ENCODE peak calls at places on chromosomes 4 and X, in seven cellular contexts. E is effector CD8-positive, alpha-beta T cell; N is stimulated activated CD8-positive, alpha-beta memory T cell treated with anti-CD3 and anti-CD28 coated beads, Interleukin-2, amount 100 ng/mL, for 1 hour; I is CD8-positive, alpha-beta T cell; H is kidney tubule cell; B is H7; O is activated CD4-positive, alpha-beta T cell treated with anti-CD3 and anti-CD28 coated beads, Interleukin-2, amount 50 U/mL, for 1 hour. U is an unnamed sample.

GRCh38 chrX:150363561-150364346 is 637 bp downstream of the MAMLD1 start:
- DNase-seq in E (no peak), N (no peak), I (no peak), H (peak), B (peak), O (no peak), U (no peak)

GRCh38 chr4:32748061-32748460 is 2027.9 kb downstream of the PCDH7 start:
- DNase-seq in E (no peak), N (no peak), I (no peak), H (no peak), B (no peak), O (no peak), U (no peak)

GRCh38 chrX:48938721-48939416 is 18.5 kb downstream of the OTUD5 start:
- DNase-seq in E (peak), N (no peak), I (peak), H (no peak), B (no peak), O (peak), U (peak)

GRCh38 chrX:100319716-100320115 is 90.4 kb downstream of the PCDH19 start:
- DNase-seq in E (no peak), N (no peak), I (no peak), H (no peak), B (no peak), O (no peak), U (no peak)

GRCh38 chr4:11420327-11420726 is 8.4 kb downstream of the HS3ST1 start:
- DNase-seq in E (no peak), N (no peak), I (no peak), H (no peak), B (no peak), O (no peak), U (no peak)

GRCh38 chrX:37685452-37686347 is at the start of gene XK:
- DNase-seq in E (no peak), N (no peak), I (peak), H (peak), B (peak), O (peak), U (no peak)

GRCh38 chr4:1887065-1887464 is 15.9 kb downstream of the NSD2 start:
- DNase-seq in E (no peak), N (no peak), I (no peak), H (no peak), B (no peak), O (no peak), U (no peak)

GRCh38 chr4:114281561-114281960 is 302.1 kb upstream of the ARSJ start:
- DNase-seq in E (no peak), N (no peak), I (no peak), H (peak), B (no peak), O (no peak), U (no peak)

GRCh38 chr4:30720656-30721352 is 635 bp downstream of the PCDH7 start:
- DNase-seq in E (no peak), N (no peak), I (no peak), H (peak), B (peak), O (no peak), U (no peak)

GRCh38 chr4:55947912-55948725 is 626 bp upstream of the CEP135 start:
- DNase-seq in E (peak), N (peak), I (no peak), H (peak), B (no peak), O (peak), U (no peak)

GRCh38 chr4:107147864-107148263 is 111.8 kb upstream of the DKK2 start:
- DNase-seq in E (no peak), N (no peak), I (no peak), H (no peak), B (no peak), O (no peak), U (no peak)

GRCh38 chr4:7735961-7736360 is 203.7 kb downstream of the AFAP1 start:
- DNase-seq in E (no peak), N (no peak), I (no peak), H (no peak), B (no peak), O (no peak), U (no peak)

GRCh38 chr4:21885241-21885640 is 63.3 kb downstream of the KCNIP4 start:
- DNase-seq in E (no peak), N (no peak), I (no peak), H (no peak), B (no peak), O (no peak), U (no peak)

GRCh38 chr4:1564535-1565375 is 119.4 kb downstream of the FAM53A start:
- DNase-seq in E (no peak), N (no peak), I (no peak), H (no peak), B (no peak), O (no peak), U (no peak)

GRCh38 chr4:154491731-154492249 is at the start of gene DCHS2:
- DNase-seq in E (no peak), N (no peak), I (no peak), H (peak), B (peak), O (no peak), U (no peak)

GRCh38 chr4:165288639-165289428 is 38.6 kb upstream of the MSMO1 start:
- DNase-seq in E (no peak), N (no peak), I (no peak), H (peak), B (no peak), O (no peak), U (no peak)

GRCh38 chr4:152356428-152357034 is 179.4 kb downstream of the FBXW7 start:
- DNase-seq in E (no peak), N (no peak), I (no peak), H (no peak), B (no peak), O (no peak), U (no peak)

GRCh38 chrX:125758819-125759218 is 407.3 kb downstream of the DCAF12L2 start:
- DNase-seq in E (no peak), N (no peak), I (no peak), H (no peak), B (no peak), O (no peak), U (no peak)

GRCh38 chr4:138909605-138910004 is 106.0 kb upstream of the NOCT start:
- DNase-seq in E (no peak), N (no peak), I (no peak), H (no peak), B (no peak), O (no peak), U (no peak)

GRCh38 chr4:19324175-19324574 is 927.5 kb upstream of the SLIT2 start:
- DNase-seq in E (no peak), N (no peak), I (no peak), H (no peak), B (no peak), O (no peak), U (no peak)

U was measured in activated T-helper 1 cell treated with anti-CD3 and anti-CD28 coated beads, Interleukin-2, amount 50 U/mL, for 16 hours.